ENCODE peak calls at places on chromosomes 13 and 19, in nine cellular contexts. One of them, this sample, is unnamed.
A peak's percentile ranks its signal among the peaks of the same experiment; 100 is the strongest.

GRCh38 chr13:28684257-28684656 is 25.3 kb downstream of the POMP start:
- DNase-seq in pancreas: no peak
- DNase-seq in kidney: no peak
- DNase-seq in body of pancreas: no peak
- DNase-seq in right lobe of liver: no peak
- DNase-seq in effector memory CD4-positive, alpha-beta T cell: no peak
- DNase-seq in GM23248: peak; percentile 17
- DNase-seq in CD8-positive, alpha-beta memory T cell: no peak
- DNase-seq in GM23338: peak; percentile 95
- DNase-seq in this sample: no peak

GRCh38 chr13:106376411-106377112 is 158.9 kb downstream of the EFNB2 start:
- DNase-seq in pancreas: no peak
- DNase-seq in kidney: no peak
- DNase-seq in body of pancreas: peak; percentile 10
- DNase-seq in right lobe of liver: no peak
- DNase-seq in effector memory CD4-positive, alpha-beta T cell: no peak
- DNase-seq in GM23248: peak; percentile 85
- DNase-seq in CD8-positive, alpha-beta memory T cell: no peak
- DNase-seq in GM23338: peak; percentile 30
- DNase-seq in this sample: no peak

GRCh38 chr13:79483302-79483701 is 2.3 kb downstream of the NDFIP2 start:
- DNase-seq in pancreas: no peak
- DNase-seq in kidney: no peak
- DNase-seq in body of pancreas: no peak
- DNase-seq in right lobe of liver: no peak
- DNase-seq in effector memory CD4-positive, alpha-beta T cell: no peak
- DNase-seq in GM23248: peak; percentile 75
- DNase-seq in CD8-positive, alpha-beta memory T cell: no peak
- DNase-seq in GM23338: no peak
- DNase-seq in this sample: no peak

GRCh38 chr19:55406869-55407624 is 541 bp downstream of the UBE2S start:
- DNase-seq in pancreas: peak; percentile 29
- DNase-seq in kidney: peak; percentile 85
- DNase-seq in body of pancreas: peak; percentile 36
- DNase-seq in right lobe of liver: peak; percentile 50
- DNase-seq in effector memory CD4-positive, alpha-beta T cell: peak; percentile 5
- DNase-seq in GM23248: peak; percentile 81
- DNase-seq in CD8-positive, alpha-beta memory T cell: no peak
- DNase-seq in GM23338: no peak
- DNase-seq in this sample: peak; percentile 40

GRCh38 chr13:48320906-48321510 is 17.5 kb downstream of the RB1 start:
- DNase-seq in pancreas: no peak
- DNase-seq in kidney: peak; percentile 70
- DNase-seq in body of pancreas: no peak
- DNase-seq in right lobe of liver: no peak
- DNase-seq in effector memory CD4-positive, alpha-beta T cell: no peak
- DNase-seq in GM23248: no peak
- DNase-seq in CD8-positive, alpha-beta memory T cell: no peak
- DNase-seq in GM23338: no peak
- DNase-seq in this sample: no peak

GRCh38 chr19:38734426-38735256 is 9.6 kb downstream of the CAPN12 start:
- DNase-seq in pancreas: no peak
- DNase-seq in kidney: peak; percentile 82
- DNase-seq in body of pancreas: no peak
- DNase-seq in right lobe of liver: peak; percentile 38
- DNase-seq in effector memory CD4-positive, alpha-beta T cell: peak; percentile 18
- DNase-seq in GM23248: peak; percentile 66
- DNase-seq in CD8-positive, alpha-beta memory T cell: peak; percentile 44
- DNase-seq in GM23338: no peak
- DNase-seq in this sample: no peak

GRCh38 chr13:51585234-51585672 is 991 bp downstream of the WDFY2 start:
- DNase-seq in pancreas: no peak
- DNase-seq in kidney: no peak
- DNase-seq in body of pancreas: no peak
- DNase-seq in right lobe of liver: no peak
- DNase-seq in effector memory CD4-positive, alpha-beta T cell: no peak
- DNase-seq in GM23248: peak; percentile 55
- DNase-seq in CD8-positive, alpha-beta memory T cell: no peak
- DNase-seq in GM23338: no peak
- DNase-seq in this sample: no peak

GRCh38 chr19:2756921-2757881 is 17.4 kb upstream of the SLC39A3 start:
- DNase-seq in pancreas: no peak
- DNase-seq in kidney: no peak
- DNase-seq in body of pancreas: no peak
- DNase-seq in right lobe of liver: no peak
- DNase-seq in effector memory CD4-positive, alpha-beta T cell: no peak
- DNase-seq in GM23248: no peak
- DNase-seq in CD8-positive, alpha-beta memory T cell: no peak
- DNase-seq in GM23338: no peak
- DNase-seq in this sample: no peak

GRCh38 chr13:23796546-23796945 is 92.7 kb downstream of the MIPEP start:
- DNase-seq in pancreas: no peak
- DNase-seq in kidney: no peak
- DNase-seq in body of pancreas: no peak
- DNase-seq in right lobe of liver: no peak
- DNase-seq in effector memory CD4-positive, alpha-beta T cell: no peak
- DNase-seq in GM23248: no peak
- DNase-seq in CD8-positive, alpha-beta memory T cell: no peak
- DNase-seq in GM23338: no peak
- DNase-seq in this sample: no peak

GRCh38 chr13:93413972-93414717 is 187.5 kb downstream of the GPC6 start:
- DNase-seq in pancreas: no peak
- DNase-seq in kidney: no peak
- DNase-seq in body of pancreas: no peak
- DNase-seq in right lobe of liver: no peak
- DNase-seq in effector memory CD4-positive, alpha-beta T cell: no peak
- DNase-seq in GM23248: peak; percentile 27
- DNase-seq in CD8-positive, alpha-beta memory T cell: no peak
- DNase-seq in GM23338: peak; percentile 58
- DNase-seq in this sample: no peak

GRCh38 chr13:42174344-42175162 is 97.4 kb upstream of the AKAP11 start:
- DNase-seq in pancreas: no peak
- DNase-seq in kidney: no peak
- DNase-seq in body of pancreas: no peak
- DNase-seq in right lobe of liver: no peak
- DNase-seq in effector memory CD4-positive, alpha-beta T cell: no peak
- DNase-seq in GM23248: peak; percentile 2
- DNase-seq in CD8-positive, alpha-beta memory T cell: no peak
- DNase-seq in GM23338: peak; percentile 19
- DNase-seq in this sample: no peak

DNA sequence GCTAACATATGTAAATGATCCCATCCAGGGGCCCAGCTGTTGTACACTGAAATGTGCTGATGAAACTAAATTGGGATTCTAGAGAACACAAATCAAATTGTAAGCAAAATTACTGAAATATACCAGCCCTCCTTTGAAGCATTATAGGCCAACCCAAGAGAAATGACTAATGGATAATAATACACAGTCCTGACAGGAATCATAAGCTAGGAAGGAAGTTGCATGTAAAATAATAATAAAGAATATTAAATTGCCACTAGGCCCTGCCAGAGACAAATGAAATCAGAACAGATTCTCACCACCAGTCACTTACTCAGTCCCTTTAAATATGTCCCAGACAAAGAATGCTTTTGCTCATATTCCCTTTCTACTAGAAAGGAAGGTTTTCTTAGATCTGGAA is 17.8 kb downstream of the KCTD12 start:
- DNase-seq in pancreas: no peak
- DNase-seq in kidney: no peak
- DNase-seq in body of pancreas: no peak
- DNase-seq in right lobe of liver: no peak
- DNase-seq in effector memory CD4-positive, alpha-beta T cell: no peak
- DNase-seq in GM23248: no peak
- DNase-seq in CD8-positive, alpha-beta memory T cell: no peak
- DNase-seq in GM23338: no peak
- DNase-seq in this sample: no peak
- H3K27ac ChIP-seq in pancreas: no peak overlapping the region
- H3K27ac ChIP-seq in kidney: no peak overlapping the region
- H3K27ac ChIP-seq in body of pancreas: no peak overlapping the region
- H3K27ac ChIP-seq in right lobe of liver: no peak overlapping the region
- H3K27ac ChIP-seq in effector memory CD4-positive, alpha-beta T cell: no peak overlapping the region
- H3K27ac ChIP-seq in GM23248: no peak overlapping the region
- H3K27ac ChIP-seq in CD8-positive, alpha-beta memory T cell: no peak overlapping the region
- H3K27ac ChIP-seq in GM23338: no peak overlapping the region
- H3K27ac ChIP-seq in this sample: no peak overlapping the region

GRCh38 chr19:48738557-48739399 is 1.6 kb downstream of the RASIP1 start:
- DNase-seq in pancreas: peak; percentile 97
- DNase-seq in kidney: peak; percentile 98
- DNase-seq in body of pancreas: peak; percentile 96
- DNase-seq in right lobe of liver: peak; percentile 98
- DNase-seq in effector memory CD4-positive, alpha-beta T cell: peak; percentile 84
- DNase-seq in GM23248: peak; percentile 81
- DNase-seq in CD8-positive, alpha-beta memory T cell: peak; percentile 81
- DNase-seq in GM23338: peak; percentile 97
- DNase-seq in this sample: peak; percentile 96

GRCh38 chr19:48739835-48740704 is at the start of gene RASIP1:
- DNase-seq in pancreas: peak; percentile 65
- DNase-seq in kidney: peak; percentile 90
- DNase-seq in body of pancreas: peak; percentile 73
- DNase-seq in right lobe of liver: peak; percentile 79
- DNase-seq in effector memory CD4-positive, alpha-beta T cell: no peak
- DNase-seq in GM23248: no peak
- DNase-seq in CD8-positive, alpha-beta memory T cell: no peak
- DNase-seq in GM23338: no peak
- DNase-seq in this sample: peak; percentile 75

GRCh38 chr19:48740705-48741030 is 258 bp upstream of the RASIP1 start:
- DNase-seq in pancreas: no peak
- DNase-seq in kidney: no peak
- DNase-seq in body of pancreas: no peak
- DNase-seq in right lobe of liver: no peak
- DNase-seq in effector memory CD4-positive, alpha-beta T cell: no peak
- DNase-seq in GM23248: no peak
- DNase-seq in CD8-positive, alpha-beta memory T cell: no peak
- DNase-seq in GM23338: no peak
- DNase-seq in this sample: no peak

GRCh38 chr19:48737360-48737998 is 2.9 kb downstream of the RASIP1 start:
- DNase-seq in pancreas: peak; percentile 89
- DNase-seq in kidney: no peak
- DNase-seq in body of pancreas: peak; percentile 96
- DNase-seq in right lobe of liver: peak; percentile 50
- DNase-seq in effector memory CD4-positive, alpha-beta T cell: no peak
- DNase-seq in GM23248: no peak
- DNase-seq in CD8-positive, alpha-beta memory T cell: no peak
- DNase-seq in GM23338: peak; percentile 96
- DNase-seq in this sample: no peak

DNA sequence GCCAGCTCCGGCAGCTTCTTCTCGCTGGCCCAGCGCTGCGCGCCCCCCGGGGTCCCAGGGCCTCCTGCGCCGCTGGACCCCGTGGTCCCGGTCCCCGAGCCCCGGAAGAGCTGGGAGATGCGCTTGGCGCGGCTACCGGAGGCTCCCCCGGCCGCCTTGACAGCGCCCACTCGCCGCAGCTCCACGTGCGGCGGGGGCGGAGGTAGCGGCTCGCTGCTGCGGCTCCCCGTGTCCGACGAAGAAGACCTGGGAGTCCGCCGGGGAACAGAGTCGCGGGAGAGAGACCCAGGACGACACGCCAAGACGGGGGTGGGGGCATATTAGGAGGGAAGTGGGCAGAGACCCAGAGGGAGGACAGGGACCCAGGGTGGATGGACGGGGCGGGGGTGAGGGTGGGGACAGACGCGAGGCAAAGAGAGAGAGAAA is 997 bp downstream of the RASIP1 start:
- DNase-seq in pancreas: peak; percentile 59
- DNase-seq in kidney: no peak
- DNase-seq in body of pancreas: no peak
- DNase-seq in right lobe of liver: no peak
- DNase-seq in effector memory CD4-positive, alpha-beta T cell: no peak
- DNase-seq in GM23248: no peak
- DNase-seq in CD8-positive, alpha-beta memory T cell: no peak
- DNase-seq in GM23338: no peak
- DNase-seq in this sample: no peak
- H3K4me3 ChIP-seq in pancreas: peak overlapping the region; percentile 60
- H3K4me3 ChIP-seq in kidney: peak overlapping the region; percentile 56
- H3K4me3 ChIP-seq in body of pancreas: peak overlapping the region; percentile 23
- H3K4me3 ChIP-seq in right lobe of liver: peak overlapping the region; percentile 58
- H3K4me3 ChIP-seq in effector memory CD4-positive, alpha-beta T cell: peak overlapping the region; percentile 66
- H3K4me3 ChIP-seq in GM23248: peak overlapping the region; percentile 50
- H3K4me3 ChIP-seq in CD8-positive, alpha-beta memory T cell: peak overlapping the region; percentile 37
- H3K4me3 ChIP-seq in GM23338: peak overlapping the region; percentile 68
- H3K4me3 ChIP-seq in this sample: peak overlapping the region; percentile 68

DNA sequence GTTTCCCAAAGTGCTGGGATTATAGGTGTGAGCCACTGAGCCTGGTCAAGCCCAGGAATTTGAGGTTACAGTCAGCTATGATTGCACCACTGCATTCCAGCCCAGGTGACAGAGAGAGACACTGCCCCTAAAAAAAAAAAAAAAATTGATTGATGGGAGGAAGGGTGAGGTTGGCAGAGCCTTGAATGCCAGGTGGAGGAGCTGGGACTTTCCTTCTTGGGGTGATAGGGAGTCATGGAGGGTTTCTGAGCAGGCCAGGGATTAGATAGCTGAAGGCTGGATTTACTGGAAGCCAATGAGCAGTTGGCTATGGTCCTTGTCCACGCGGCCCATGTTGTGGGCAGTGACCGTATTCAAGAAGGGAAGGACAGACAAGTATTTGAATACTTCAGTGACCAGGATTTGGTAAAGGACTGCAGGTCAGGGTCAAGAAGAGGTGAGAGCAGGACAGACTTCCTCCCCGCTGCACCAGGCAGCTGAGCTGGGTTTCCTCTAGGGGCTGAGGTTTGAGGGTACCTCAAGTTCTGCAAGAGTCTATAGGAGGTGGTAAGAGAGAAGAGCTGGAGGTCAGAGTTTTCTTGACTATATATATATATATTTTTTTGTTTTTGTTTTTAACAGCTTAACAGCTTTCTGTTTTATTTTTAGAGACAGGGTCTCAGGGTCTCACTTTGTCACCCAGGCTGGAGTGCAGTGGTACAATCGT is 6.9 kb upstream of the ICAM4 start:
- DNase-seq in pancreas: no peak
- DNase-seq in kidney: no peak
- DNase-seq in body of pancreas: no peak
- DNase-seq in right lobe of liver: no peak
- DNase-seq in effector memory CD4-positive, alpha-beta T cell: no peak
- DNase-seq in GM23248: no peak
- DNase-seq in CD8-positive, alpha-beta memory T cell: no peak
- DNase-seq in GM23338: no peak
- DNase-seq in this sample: no peak
- H3K4me1 ChIP-seq in pancreas: no peaks in the 10 kb centered on the region
- H3K4me1 ChIP-seq in kidney: no peaks in the 10 kb centered on the region
- H3K4me1 ChIP-seq in body of pancreas: no peaks in the 10 kb centered on the region
- H3K4me1 ChIP-seq in right lobe of liver: no peaks in the 10 kb centered on the region
- H3K4me1 ChIP-seq in effector memory CD4-positive, alpha-beta T cell: no peaks in the 10 kb centered on the region
- H3K4me1 ChIP-seq in GM23248: no peaks in the 10 kb centered on the region
- H3K4me1 ChIP-seq in CD8-positive, alpha-beta memory T cell: no peaks in the 10 kb centered on the region
- H3K4me1 ChIP-seq in GM23338: no peaks in the 10 kb centered on the region
- H3K4me1 ChIP-seq in this sample: no peaks in the 10 kb centered on the region

DNA sequence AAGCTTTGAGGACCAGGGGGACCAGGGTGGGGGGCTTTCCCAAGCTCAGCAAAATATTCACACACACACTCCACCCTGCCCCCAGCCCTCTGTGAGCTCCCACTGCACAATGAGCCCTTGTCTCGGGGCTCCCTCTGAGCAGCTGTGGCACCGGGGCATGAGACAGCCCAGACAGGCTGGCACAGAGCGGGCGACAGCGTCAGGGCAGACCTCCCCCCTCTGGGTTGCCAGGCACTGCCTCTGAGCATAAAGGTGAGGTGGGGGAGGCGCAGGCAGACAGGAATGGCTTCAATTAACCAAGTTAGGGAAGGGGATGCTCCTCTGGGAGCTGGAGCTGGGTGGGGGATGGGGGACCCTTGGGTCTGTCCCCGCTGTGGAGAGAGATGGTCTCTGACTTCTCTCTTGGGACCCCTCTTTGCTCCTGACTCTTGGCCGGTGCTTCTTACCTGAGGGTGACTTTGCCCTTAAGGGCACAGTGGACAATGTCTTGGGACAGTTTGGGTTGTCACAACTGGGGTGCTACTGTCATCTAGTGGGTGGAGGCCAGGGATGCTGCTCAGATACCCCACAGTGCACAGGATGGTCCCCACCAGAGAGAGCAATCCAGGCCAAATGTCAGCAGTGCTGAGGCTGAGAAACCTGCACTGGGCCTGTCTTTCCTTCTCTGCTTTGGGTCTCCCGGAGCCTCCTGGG is 30.3 kb downstream of the LYL1 start:
- DNase-seq in pancreas: no peak
- DNase-seq in kidney: no peak
- DNase-seq in body of pancreas: peak; percentile 42
- DNase-seq in right lobe of liver: no peak
- DNase-seq in effector memory CD4-positive, alpha-beta T cell: no peak
- DNase-seq in GM23248: no peak
- DNase-seq in CD8-positive, alpha-beta memory T cell: no peak
- DNase-seq in GM23338: no peak
- DNase-seq in this sample: no peak
- H3K27ac ChIP-seq in pancreas: no peak overlapping the region
- H3K27ac ChIP-seq in kidney: no peak overlapping the region
- H3K27ac ChIP-seq in body of pancreas: no peak overlapping the region
- H3K27ac ChIP-seq in right lobe of liver: no peak overlapping the region
- H3K27ac ChIP-seq in effector memory CD4-positive, alpha-beta T cell: no peak overlapping the region
- H3K27ac ChIP-seq in GM23248: no peak overlapping the region
- H3K27ac ChIP-seq in CD8-positive, alpha-beta memory T cell: no peak overlapping the region
- H3K27ac ChIP-seq in GM23338: no peak overlapping the region
- H3K27ac ChIP-seq in this sample: peak overlapping the region; percentile 90

This sample was measured in psoas muscle.